ENCODE peak calls at places on chromosomes 6 and 20, in nine cellular contexts. H is NCI-H774; B is lower leg skin; C is HS-27A; V is activated CD8-positive, alpha-beta memory T cell treated with anti-CD3 and anti-CD28 coated beads, Interleukin-2, amount 50 U/mL, for 48 hours; Y is RPMI7951; S is cardiac fibroblast; L is stomach; U is T-cell. G is an unnamed sample.

GRCh38 chr20:46644733-46645132 is 6.5 kb downstream of the SLC13A3 start:
- DNase-seq in L (no peak), C (no peak), S (no peak), H (no peak), U (no peak), Y (no peak), B (no peak), V (no peak), G (no peak)

GRCh38 chr6:38400101-38400500 is 239.6 kb downstream of the BTBD9 start:
- DNase-seq in H (no peak), B (no peak), C (no peak), L (no peak), V (no peak), U (no peak), S (no peak), Y (no peak), G (no peak)

GRCh38 chr6:9620263-9620662 is 794.6 kb downstream of the TFAP2A start:
- DNase-seq in L (no peak), U (no peak), V (no peak), B (no peak), C (no peak), S (no peak), H (no peak), Y (peak), G (no peak)

GRCh38 chr20:41649489-41649888 is 31.3 kb upstream of the CHD6 start:
- DNase-seq in U (no peak), H (peak), C (no peak), S (no peak), Y (no peak), L (no peak), B (no peak), V (no peak), G (no peak)

GRCh38 chr6:130307752-130308361 is 58.0 kb upstream of the TMEM200A start:
- DNase-seq in B (no peak), S (peak), Y (peak), L (no peak), U (no peak), V (no peak), C (no peak), H (no peak), G (no peak)

GRCh38 chr6:116278853-116279231 is 888 bp downstream of the TSPYL1 start:
- DNase-seq in L (no peak), U (peak), B (peak), Y (no peak), V (no peak), C (no peak), S (peak), H (no peak), G (no peak)

GRCh38 chr6:15023448-15023847 is 222.4 kb upstream of the JARID2 start:
- DNase-seq in U (peak), L (no peak), H (no peak), Y (no peak), V (peak), C (no peak), B (no peak), S (no peak), G (no peak)

GRCh38 chr6:109892451-109893435 is 85.4 kb upstream of the GPR6 start:
- DNase-seq in U (no peak), H (peak), Y (no peak), B (no peak), S (no peak), L (peak), V (no peak), C (no peak), G (peak)

GRCh38 chr20:4637081-4637797 is 84.5 kb upstream of the PRND start:
- DNase-seq in C (no peak), H (no peak), Y (peak), S (no peak), U (no peak), B (no peak), V (no peak), L (no peak), G (no peak)

GRCh38 chr20:23257848-23258746 is 92.5 kb upstream of the NXT1 start:
- DNase-seq in S (peak), C (peak), V (no peak), B (no peak), U (no peak), Y (peak), H (peak), L (no peak), G (no peak)

GRCh38 chr6:15504040-15504491 is 158.8 kb downstream of the DTNBP1 start:
- DNase-seq in B (peak), C (no peak), L (no peak), S (peak), V (no peak), H (no peak), Y (no peak), U (no peak), G (peak)

GRCh38 chr6:154297711-154298110 is 58.9 kb downstream of the IPCEF1 start:
- DNase-seq in L (no peak), H (no peak), V (no peak), S (no peak), Y (no peak), C (no peak), B (no peak), U (no peak), G (no peak)

G was measured in breast epithelium.